ENCODE peak calls at places on chromosomes 1 and 21, in seven cellular contexts. E, M, Q, Z, V, J and B are unnamed samples.

GRCh38 chr21:44582980-44583799 is 2.8 kb upstream of the KRTAP10-5 start:
- DNase-seq in E (no peak), M (no peak), Q (no peak), Z (no peak), V (peak; percentile 80), J (no peak), B (peak; percentile 11)

GRCh38 chr1:39657923-39658485 is 13.9 kb downstream of the NT5C1A start:
- DNase-seq in E (no peak), M (peak; percentile 84), Q (peak; percentile 83), Z (peak; percentile 28), V (no peak), J (peak; percentile 54), B (peak; percentile 81)

GRCh38 chr1:182054698-182055326 is 6.7 kb downstream of the ZNF648 start:
- DNase-seq in E (no peak), M (peak; percentile 52), Q (peak; percentile 49), Z (peak; percentile 17), V (no peak), J (peak; percentile 20), B (no peak)

GRCh38 chr21:34511154-34511553 is 856 bp downstream of the KCNE1 start:
- DNase-seq in E (no peak), M (no peak), Q (no peak), Z (no peak), V (no peak), J (no peak), B (no peak)

GRCh38 chr21:31923756-31924155 is 50.9 kb downstream of the HUNK start:
- DNase-seq in E (no peak), M (no peak), Q (no peak), Z (no peak), V (no peak), J (no peak), B (no peak)

GRCh38 chr1:27070390-27071048 is 57.9 kb upstream of the TENT5B start:
- DNase-seq in E (no peak), M (peak; percentile 28), Q (peak; percentile 77), Z (no peak), V (no peak), J (no peak), B (no peak)

GRCh38 chr1:224696891-224697765 is 81.0 kb downstream of the CNIH3 start:
- DNase-seq in E (no peak), M (no peak), Q (no peak), Z (no peak), V (no peak), J (no peak), B (no peak)

GRCh38 chr21:35136586-35137254 is 87.6 kb upstream of the RUNX1 start:
- DNase-seq in E (no peak), M (no peak), Q (no peak), Z (peak; percentile 18), V (no peak), J (no peak), B (no peak)

GRCh38 chr1:6956488-6957159 is 171.4 kb downstream of the CAMTA1 start:
- DNase-seq in E (no peak), M (no peak), Q (no peak), Z (no peak), V (no peak), J (no peak), B (no peak)

GRCh38 chr1:89780721-89781120 is 40.1 kb upstream of the LRRC8D start:
- DNase-seq in E (no peak), M (no peak), Q (no peak), Z (peak; percentile 56), V (no peak), J (no peak), B (no peak)

GRCh38 chr1:58721247-58721820 is 21.5 kb upstream of the MYSM1 start:
- DNase-seq in E (no peak), M (no peak), Q (no peak), Z (no peak), V (peak; percentile 26), J (no peak), B (no peak)

GRCh38 chr1:53539711-53540603 is 80.8 kb downstream of the DMRTB1 start:
- DNase-seq in E (no peak), M (no peak), Q (no peak), Z (no peak), V (no peak), J (no peak), B (no peak)

GRCh38 chr1:59411147-59411546 is 114.3 kb downstream of the FGGY start:
- DNase-seq in E (no peak), M (no peak), Q (no peak), Z (no peak), V (no peak), J (no peak), B (no peak)

GRCh38 chr1:162942903-162943567 is 82.1 kb upstream of the CCDC190 start:
- DNase-seq in E (no peak), M (no peak), Q (no peak), Z (no peak), V (no peak), J (no peak), B (no peak)

GRCh38 chr1:161082996-161083742 is 6.2 kb downstream of the NECTIN4 start:
- DNase-seq in E (peak; percentile 95), M (peak; percentile 23), Q (peak; percentile 87), Z (peak; percentile 69), V (no peak), J (no peak), B (peak; percentile 80)

GRCh38 chr1:206631085-206631509 is 4.2 kb upstream of the DYRK3 start:
- DNase-seq in E (no peak), M (peak; percentile 68), Q (peak; percentile 76), Z (peak; percentile 82), V (no peak), J (peak; percentile 85), B (peak; percentile 40)

GRCh38 chr1:229370601-229371021 is 27.8 kb upstream of the CCSAP start:
- DNase-seq in E (no peak), M (no peak), Q (no peak), Z (no peak), V (no peak), J (peak; percentile 81), B (no peak)

GRCh38 chr1:58576727-58577675 is at the start of gene TACSTD2:
- DNase-seq in E (peak; percentile 83), M (peak; percentile 16), Q (peak; percentile 93), Z (no peak), V (no peak), J (no peak), B (no peak)

GRCh38 chr1:161207173-161207572 is 5.0 kb downstream of the NDUFS2 start:
- DNase-seq in E (no peak), M (peak; percentile 41), Q (peak; percentile 27), Z (no peak), V (peak; percentile 94), J (peak; percentile 74), B (peak; percentile 74)

GRCh38 chr1:107935396-107936064 is 29.4 kb downstream of the VAV3 start:
- DNase-seq in E (no peak), M (no peak), Q (no peak), Z (no peak), V (no peak), J (no peak), B (peak; percentile 50)

GRCh38 chr21:39064325-39065012 is 118.8 kb downstream of the PSMG1 start:
- DNase-seq in E (no peak), M (no peak), Q (no peak), Z (no peak), V (no peak), J (no peak), B (no peak)

DNA sequence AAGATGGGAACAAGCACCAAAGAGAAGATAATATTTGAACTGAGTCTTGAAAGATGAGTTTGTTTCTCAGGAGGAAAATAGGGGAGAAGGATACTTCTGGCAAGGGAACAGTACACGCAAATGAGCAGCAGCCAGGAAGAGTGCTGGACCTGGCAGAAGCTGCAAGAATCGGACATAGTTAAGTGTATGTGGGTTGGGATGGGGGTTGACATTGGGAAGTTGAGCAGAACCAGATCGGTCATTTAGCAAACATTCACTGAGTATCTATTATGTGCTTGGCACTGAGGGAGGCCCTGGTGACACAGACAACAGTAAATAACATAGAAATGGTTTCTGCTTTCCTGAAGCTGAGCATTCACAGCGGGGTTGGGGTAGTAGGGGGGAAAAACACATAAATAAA is 198.8 kb downstream of the PLPP3 start:
- DNase-seq in E (no peak), M (no peak), Q (no peak), Z (no peak), V (no peak), J (no peak), B (no peak)
- TF ChIP-seq POLR2A in E (no peak), M (no peak), Q (no peak), Z (no peak), V (no peak), J (no peak), B (no peak)

GRCh38 chr1:201454568-201454967 is 14.4 kb downstream of the PHLDA3 start:
- DNase-seq in E (no peak), M (no peak), Q (no peak), Z (no peak), V (no peak), J (no peak), B (no peak)

GRCh38 chr1:201456499-201457309 is 12.3 kb downstream of the PHLDA3 start:
- DNase-seq in E (peak; percentile 90), M (peak; percentile 66), Q (peak; percentile 37), Z (no peak), V (no peak), J (peak; percentile 44), B (peak; percentile 68)

GRCh38 chr1:201457508-201457960 is 11.5 kb downstream of the PHLDA3 start:
- DNase-seq in E (no peak), M (no peak), Q (no peak), Z (no peak), V (no peak), J (no peak), B (no peak)

GRCh38 chr1:201452881-201453280 is 16.1 kb downstream of the PHLDA3 start:
- DNase-seq in E (no peak), M (no peak), Q (no peak), Z (no peak), V (no peak), J (no peak), B (no peak)

DNA sequence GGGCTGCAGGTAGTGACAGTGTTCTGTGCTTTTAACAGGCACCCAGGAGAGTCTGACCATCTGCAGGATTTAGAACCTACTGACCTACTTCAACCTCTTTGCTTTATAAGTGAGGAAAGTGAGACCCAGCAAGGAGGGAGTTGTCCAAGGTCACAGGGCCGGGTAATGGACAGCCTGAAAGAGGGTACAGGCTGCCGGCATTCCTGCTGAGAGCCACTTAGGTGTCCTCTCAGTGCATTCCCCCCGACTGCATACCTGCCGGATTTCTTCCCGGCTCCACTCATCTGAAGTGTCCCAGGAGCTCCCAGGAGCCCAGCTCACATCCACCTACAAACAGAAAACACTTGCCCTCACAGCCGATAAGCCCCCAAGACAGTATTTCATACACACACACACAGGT is 13.9 kb downstream of the PHLDA3 start:
- DNase-seq in E (no peak), M (no peak), Q (no peak), Z (no peak), V (no peak), J (no peak), B (no peak)
- H3K4me1 ChIP-seq in E (peaks cover 44% of the 10 kb centered on the region), M (peaks cover 17% of the 10 kb centered on the region), Q (peaks cover 12% of the 10 kb centered on the region), Z (peaks cover 46% of the 10 kb centered on the region), V (peaks cover 48% of the 10 kb centered on the region), J (peaks cover 39% of the 10 kb centered on the region), B (no peaks in the 10 kb centered on the region)

DNA sequence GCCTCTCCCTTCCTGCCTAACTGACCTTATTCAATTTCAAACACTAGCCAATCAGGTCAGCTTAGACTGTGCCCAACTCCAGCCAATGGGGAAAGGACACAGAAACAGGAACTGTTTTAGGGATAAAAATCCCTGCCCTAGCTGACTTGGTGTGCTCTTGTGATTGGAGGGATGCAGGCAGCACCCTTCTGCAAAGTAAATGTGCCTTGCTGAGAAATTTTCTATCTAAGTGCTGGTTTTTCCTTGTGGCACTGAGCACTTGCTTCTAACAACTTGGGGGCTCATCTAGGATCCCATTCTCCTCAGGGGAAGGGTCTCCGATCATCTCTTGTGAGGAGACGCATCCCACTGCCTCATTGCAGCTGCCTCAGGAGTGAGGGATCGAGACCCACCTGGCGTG is 10.7 kb upstream of the CD2 start:
- DNase-seq in E (no peak), M (no peak), Q (no peak), Z (no peak), V (no peak), J (no peak), B (no peak)
- H3K9me3 ChIP-seq in E (peaks cover 11% of the 10 kb centered on the region), M (no peaks in the 10 kb centered on the region), Q (peaks cover 16% of the 10 kb centered on the region), Z (peaks cover 31% of the 10 kb centered on the region), V (peaks cover 34% of the 10 kb centered on the region), J (peaks cover 56% of the 10 kb centered on the region), B (peaks cover 34% of the 10 kb centered on the region)

GRCh38 chr1:150572918-150573647 is 6.3 kb downstream of the MCL1 start:
- DNase-seq in E (no peak), M (no peak), Q (no peak), Z (no peak), V (no peak), J (no peak), B (no peak)
- TF ChIP-seq POLR2A in E (no peak), M (no peak), Q (no peak), Z (no peak), V (no peak), J (no peak), B (no peak)